ENCODE peak calls at places on chromosomes 12 and 14, in nine cellular contexts. One of them, this sample, is unnamed.
A peak's percentile ranks its signal among the peaks of the same experiment; 100 is the strongest.

GRCh38 chr12:128259556-128260070 is 7.4 kb upstream of the TMEM132C start:
- DNase-seq in breast epithelium: no peak
- DNase-seq in K562: peak; percentile 50
- DNase-seq in ovary: peak; percentile 21
- DNase-seq in transverse colon: no peak
- DNase-seq in esophagus muscularis mucosa: no peak
- DNase-seq in stomach: no peak
- DNase-seq in body of pancreas: peak; percentile 42
- DNase-seq in adrenal gland: peak; percentile 27
- DNase-seq in this sample: no peak

GRCh38 chr12:121894633-121895032 is 6.0 kb downstream of the PSMD9 start:
- DNase-seq in breast epithelium: no peak
- DNase-seq in K562: no peak
- DNase-seq in ovary: peak; percentile 48
- DNase-seq in transverse colon: no peak
- DNase-seq in esophagus muscularis mucosa: no peak
- DNase-seq in stomach: no peak
- DNase-seq in body of pancreas: peak; percentile 14
- DNase-seq in adrenal gland: no peak
- DNase-seq in this sample: no peak

GRCh38 chr12:65279387-65280112 is 1.1 kb downstream of the MSRB3 start:
- DNase-seq in breast epithelium: no peak
- DNase-seq in K562: no peak
- DNase-seq in ovary: no peak
- DNase-seq in transverse colon: no peak
- DNase-seq in esophagus muscularis mucosa: no peak
- DNase-seq in stomach: no peak
- DNase-seq in body of pancreas: no peak
- DNase-seq in adrenal gland: no peak
- DNase-seq in this sample: no peak

GRCh38 chr12:106387847-106388246 is 30.3 kb downstream of the POLR3B start:
- DNase-seq in breast epithelium: no peak
- DNase-seq in K562: no peak
- DNase-seq in ovary: no peak
- DNase-seq in transverse colon: no peak
- DNase-seq in esophagus muscularis mucosa: no peak
- DNase-seq in stomach: no peak
- DNase-seq in body of pancreas: no peak
- DNase-seq in adrenal gland: no peak
- DNase-seq in this sample: no peak

GRCh38 chr12:14167005-14167628 is 185.7 kb upstream of the GRIN2B start:
- DNase-seq in breast epithelium: no peak
- DNase-seq in K562: peak; percentile 38
- DNase-seq in ovary: no peak
- DNase-seq in transverse colon: peak; percentile 46
- DNase-seq in esophagus muscularis mucosa: no peak
- DNase-seq in stomach: peak; percentile 36
- DNase-seq in body of pancreas: peak; percentile 40
- DNase-seq in adrenal gland: peak; percentile 47
- DNase-seq in this sample: no peak

GRCh38 chr12:99386907-99387306 is 260.6 kb upstream of the GARIN6 start:
- DNase-seq in breast epithelium: no peak
- DNase-seq in K562: no peak
- DNase-seq in ovary: no peak
- DNase-seq in transverse colon: no peak
- DNase-seq in esophagus muscularis mucosa: no peak
- DNase-seq in stomach: no peak
- DNase-seq in body of pancreas: no peak
- DNase-seq in adrenal gland: no peak
- DNase-seq in this sample: no peak

GRCh38 chr14:54387328-54387727 is 9.5 kb upstream of the CDKN3 start:
- DNase-seq in breast epithelium: no peak
- DNase-seq in K562: no peak
- DNase-seq in ovary: no peak
- DNase-seq in transverse colon: no peak
- DNase-seq in esophagus muscularis mucosa: no peak
- DNase-seq in stomach: no peak
- DNase-seq in body of pancreas: no peak
- DNase-seq in adrenal gland: no peak
- DNase-seq in this sample: no peak

GRCh38 chr12:13133886-13134285 is 30.4 kb upstream of the GSG1 start:
- DNase-seq in breast epithelium: no peak
- DNase-seq in K562: no peak
- DNase-seq in ovary: no peak
- DNase-seq in transverse colon: no peak
- DNase-seq in esophagus muscularis mucosa: no peak
- DNase-seq in stomach: no peak
- DNase-seq in body of pancreas: no peak
- DNase-seq in adrenal gland: no peak
- DNase-seq in this sample: no peak

GRCh38 chr14:90820958-90821357 is 4.7 kb upstream of the TTC7B start:
- DNase-seq in breast epithelium: no peak
- DNase-seq in K562: no peak
- DNase-seq in ovary: no peak
- DNase-seq in transverse colon: peak; percentile 27
- DNase-seq in esophagus muscularis mucosa: no peak
- DNase-seq in stomach: peak; percentile 43
- DNase-seq in body of pancreas: peak; percentile 53
- DNase-seq in adrenal gland: no peak
- DNase-seq in this sample: no peak

GRCh38 chr12:107779077-107779840 is 4.8 kb downstream of the ASCL4 start:
- DNase-seq in breast epithelium: no peak
- DNase-seq in K562: no peak
- DNase-seq in ovary: no peak
- DNase-seq in transverse colon: no peak
- DNase-seq in esophagus muscularis mucosa: no peak
- DNase-seq in stomach: no peak
- DNase-seq in body of pancreas: no peak
- DNase-seq in adrenal gland: no peak
- DNase-seq in this sample: no peak

GRCh38 chr12:69900720-69901131 is 75.7 kb downstream of the MYRFL start:
- DNase-seq in breast epithelium: peak; percentile 58
- DNase-seq in K562: peak; percentile 36
- DNase-seq in ovary: peak; percentile 33
- DNase-seq in transverse colon: peak; percentile 77
- DNase-seq in esophagus muscularis mucosa: no peak
- DNase-seq in stomach: peak; percentile 75
- DNase-seq in body of pancreas: peak; percentile 87
- DNase-seq in adrenal gland: peak; percentile 77
- DNase-seq in this sample: peak; percentile 69

GRCh38 chr12:106883421-106883820 is 72.3 kb upstream of the TMEM263 start:
- DNase-seq in breast epithelium: no peak
- DNase-seq in K562: no peak
- DNase-seq in ovary: no peak
- DNase-seq in transverse colon: no peak
- DNase-seq in esophagus muscularis mucosa: no peak
- DNase-seq in stomach: no peak
- DNase-seq in body of pancreas: no peak
- DNase-seq in adrenal gland: no peak
- DNase-seq in this sample: no peak

DNA sequence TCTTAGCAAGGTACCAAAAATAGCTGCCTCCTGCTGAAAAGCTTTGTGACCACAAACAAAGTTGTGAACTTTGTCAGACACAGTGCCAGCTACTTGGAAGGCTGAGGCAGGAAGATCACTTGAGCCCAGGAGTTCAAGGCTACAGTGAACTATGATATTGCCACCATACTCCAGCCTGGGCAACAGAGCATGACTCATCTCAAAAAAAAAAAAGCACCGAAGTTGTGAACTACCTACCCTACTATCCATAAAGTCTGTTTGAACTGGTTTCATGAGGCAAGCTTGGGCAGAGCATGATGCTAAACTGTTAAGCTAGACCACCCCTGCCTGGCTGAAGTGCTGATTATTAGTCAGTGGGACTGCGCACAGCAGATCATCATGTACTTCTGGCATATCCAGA is 75.5 kb downstream of the RAD52 start:
- DNase-seq in breast epithelium: no peak
- DNase-seq in K562: no peak
- DNase-seq in ovary: peak; percentile 17
- DNase-seq in transverse colon: no peak
- DNase-seq in esophagus muscularis mucosa: no peak
- DNase-seq in stomach: no peak
- DNase-seq in body of pancreas: no peak
- DNase-seq in adrenal gland: peak; percentile 37
- DNase-seq in this sample: no peak
- H3K36me3 ChIP-seq in breast epithelium: peaks cover 3% of the 10 kb centered on the region
- H3K36me3 ChIP-seq in K562: peaks cover 65% of the 10 kb centered on the region
- H3K36me3 ChIP-seq in ovary: no peaks in the 10 kb centered on the region
- H3K36me3 ChIP-seq in transverse colon: peaks cover 17% of the 10 kb centered on the region
- H3K36me3 ChIP-seq in esophagus muscularis mucosa: peaks cover 27% of the 10 kb centered on the region
- H3K36me3 ChIP-seq in stomach: peaks cover 84% of the 10 kb centered on the region
- H3K36me3 ChIP-seq in body of pancreas: no peaks in the 10 kb centered on the region
- H3K36me3 ChIP-seq in adrenal gland: no peaks in the 10 kb centered on the region
- H3K36me3 ChIP-seq in this sample: peaks cover 12% of the 10 kb centered on the region

GRCh38 chr14:24849471-24849870 is 200.5 kb downstream of the STXBP6 start:
- DNase-seq in breast epithelium: no peak
- DNase-seq in K562: no peak
- DNase-seq in ovary: no peak
- DNase-seq in transverse colon: no peak
- DNase-seq in esophagus muscularis mucosa: no peak
- DNase-seq in stomach: no peak
- DNase-seq in body of pancreas: no peak
- DNase-seq in adrenal gland: no peak
- DNase-seq in this sample: no peak

GRCh38 chr14:24851837-24852236 is 198.1 kb downstream of the STXBP6 start:
- DNase-seq in breast epithelium: no peak
- DNase-seq in K562: no peak
- DNase-seq in ovary: no peak
- DNase-seq in transverse colon: no peak
- DNase-seq in esophagus muscularis mucosa: no peak
- DNase-seq in stomach: no peak
- DNase-seq in body of pancreas: no peak
- DNase-seq in adrenal gland: no peak
- DNase-seq in this sample: no peak

GRCh38 chr14:24853446-24853845 is 196.5 kb downstream of the STXBP6 start:
- DNase-seq in breast epithelium: no peak
- DNase-seq in K562: no peak
- DNase-seq in ovary: no peak
- DNase-seq in transverse colon: no peak
- DNase-seq in esophagus muscularis mucosa: no peak
- DNase-seq in stomach: no peak
- DNase-seq in body of pancreas: no peak
- DNase-seq in adrenal gland: no peak
- DNase-seq in this sample: no peak

GRCh38 chr14:24852312-24853060 is 197.5 kb downstream of the STXBP6 start:
- DNase-seq in breast epithelium: no peak
- DNase-seq in K562: no peak
- DNase-seq in ovary: no peak
- DNase-seq in transverse colon: peak; percentile 54
- DNase-seq in esophagus muscularis mucosa: no peak
- DNase-seq in stomach: no peak
- DNase-seq in body of pancreas: no peak
- DNase-seq in adrenal gland: no peak
- DNase-seq in this sample: no peak

GRCh38 chr14:24851406-24851805 is 198.5 kb downstream of the STXBP6 start:
- DNase-seq in breast epithelium: no peak
- DNase-seq in K562: no peak
- DNase-seq in ovary: no peak
- DNase-seq in transverse colon: no peak
- DNase-seq in esophagus muscularis mucosa: no peak
- DNase-seq in stomach: no peak
- DNase-seq in body of pancreas: no peak
- DNase-seq in adrenal gland: no peak
- DNase-seq in this sample: no peak
- TF ChIP-seq CTCF in breast epithelium: no peak
- TF ChIP-seq CTCF in K562: no peak
- TF ChIP-seq CTCF in ovary: no peak
- TF ChIP-seq CTCF in transverse colon: no peak
- TF ChIP-seq CTCF in esophagus muscularis mucosa: no peak
- TF ChIP-seq CTCF in stomach: no peak
- TF ChIP-seq CTCF in body of pancreas: no peak
- TF ChIP-seq CTCF in adrenal gland: no peak
- TF ChIP-seq CTCF in this sample: no peak

DNA sequence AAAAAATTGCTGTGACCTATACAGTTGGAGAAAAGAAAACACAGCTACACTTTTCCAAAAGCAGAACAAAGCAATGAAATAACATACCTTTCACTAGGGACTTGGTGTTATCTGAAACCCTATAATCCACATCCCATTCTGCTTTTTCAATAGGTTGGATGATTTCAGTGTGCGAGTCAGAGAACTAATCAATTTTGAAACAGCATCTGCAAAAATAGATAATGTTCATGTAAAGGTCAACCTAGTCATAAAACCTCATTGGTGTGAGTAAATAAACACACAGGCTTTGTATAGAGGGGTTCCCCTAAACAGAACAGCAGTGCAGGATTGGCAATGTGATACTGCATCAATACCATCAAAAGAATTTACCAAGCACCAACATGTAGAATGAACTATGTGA is 173.0 kb upstream of the G2E3 start:
- DNase-seq in breast epithelium: no peak
- DNase-seq in K562: no peak
- DNase-seq in ovary: no peak
- DNase-seq in transverse colon: no peak
- DNase-seq in esophagus muscularis mucosa: no peak
- DNase-seq in stomach: no peak
- DNase-seq in body of pancreas: no peak
- DNase-seq in adrenal gland: no peak
- DNase-seq in this sample: no peak
- TF ChIP-seq POLR2A in breast epithelium: no peak
- TF ChIP-seq POLR2A in K562: no peak
- TF ChIP-seq POLR2A in ovary: no peak
- TF ChIP-seq POLR2A in transverse colon: no peak
- TF ChIP-seq POLR2A in esophagus muscularis mucosa: no peak
- TF ChIP-seq POLR2A in stomach: no peak
- TF ChIP-seq POLR2A in body of pancreas: no peak
- TF ChIP-seq POLR2A in adrenal gland: no peak
- TF ChIP-seq POLR2A in this sample: no peak

GRCh38 chr12:48044396-48044795 is 40.1 kb upstream of the COL2A1 start:
- DNase-seq in breast epithelium: no peak
- DNase-seq in K562: no peak
- DNase-seq in ovary: no peak
- DNase-seq in transverse colon: no peak
- DNase-seq in esophagus muscularis mucosa: no peak
- DNase-seq in stomach: no peak
- DNase-seq in body of pancreas: no peak
- DNase-seq in adrenal gland: no peak
- DNase-seq in this sample: no peak

GRCh38 chr12:48043771-48044170 is 39.5 kb upstream of the COL2A1 start:
- DNase-seq in breast epithelium: no peak
- DNase-seq in K562: no peak
- DNase-seq in ovary: no peak
- DNase-seq in transverse colon: no peak
- DNase-seq in esophagus muscularis mucosa: no peak
- DNase-seq in stomach: no peak
- DNase-seq in body of pancreas: no peak
- DNase-seq in adrenal gland: no peak
- DNase-seq in this sample: no peak

GRCh38 chr12:48041591-48042423 is 37.5 kb upstream of the COL2A1 start:
- DNase-seq in breast epithelium: no peak
- DNase-seq in K562: no peak
- DNase-seq in ovary: no peak
- DNase-seq in transverse colon: no peak
- DNase-seq in esophagus muscularis mucosa: peak; percentile 47
- DNase-seq in stomach: no peak
- DNase-seq in body of pancreas: no peak
- DNase-seq in adrenal gland: no peak
- DNase-seq in this sample: no peak

GRCh38 chr12:48045965-48046364 is 41.7 kb upstream of the COL2A1 start:
- DNase-seq in breast epithelium: no peak
- DNase-seq in K562: no peak
- DNase-seq in ovary: no peak
- DNase-seq in transverse colon: no peak
- DNase-seq in esophagus muscularis mucosa: no peak
- DNase-seq in stomach: no peak
- DNase-seq in body of pancreas: no peak
- DNase-seq in adrenal gland: no peak
- DNase-seq in this sample: no peak

GRCh38 chr12:48045061-48045846 is 41.0 kb upstream of the COL2A1 start:
- DNase-seq in breast epithelium: no peak
- DNase-seq in K562: no peak
- DNase-seq in ovary: peak; percentile 69
- DNase-seq in transverse colon: no peak
- DNase-seq in esophagus muscularis mucosa: no peak
- DNase-seq in stomach: no peak
- DNase-seq in body of pancreas: no peak
- DNase-seq in adrenal gland: no peak
- DNase-seq in this sample: no peak
- H3K36me3 ChIP-seq in breast epithelium: peaks cover 5% of the 10 kb centered on the region
- H3K36me3 ChIP-seq in K562: peaks cover 77% of the 10 kb centered on the region
- H3K36me3 ChIP-seq in ovary: no peaks in the 10 kb centered on the region
- H3K36me3 ChIP-seq in transverse colon: peaks cover 26% of the 10 kb centered on the region
- H3K36me3 ChIP-seq in esophagus muscularis mucosa: peaks cover 69% of the 10 kb centered on the region
- H3K36me3 ChIP-seq in stomach: peaks cover 75% of the 10 kb centered on the region
- H3K36me3 ChIP-seq in body of pancreas: peaks cover 10% of the 10 kb centered on the region
- H3K36me3 ChIP-seq in adrenal gland: no peaks in the 10 kb centered on the region
- H3K36me3 ChIP-seq in this sample: peaks cover 78% of the 10 kb centered on the region